ENCODE peak calls at places on chromosomes 1 and 21, in seven cellular contexts. L is colonic mucosa; C is GM10248; B is HEK293T; X is astrocyte of the spinal cord; R is stimulated activated CD8-positive, alpha-beta memory T cell treated with anti-CD3 and anti-CD28 coated beads, Interleukin-15, amount 100 ng/mL, for 4 hours; O is HuH-7.5. M is an unnamed sample.

GRCh38 chr1:207502726-207503125 is 6.8 kb downstream of the CR1 start:
- DNase-seq in O (no peak), X (no peak), C (no peak), B (no peak), R (no peak), L (no peak), M (no peak)

GRCh38 chr21:41247561-41247968 is 69.0 kb upstream of the FAM3B start:
- DNase-seq in B (no peak), R (no peak), C (no peak), X (peak), L (peak), O (no peak), M (peak)

GRCh38 chr1:154759196-154759595 is 110.9 kb downstream of the KCNN3 start:
- DNase-seq in C (no peak), B (no peak), O (no peak), X (no peak), L (no peak), R (peak), M (no peak)

GRCh38 chr1:22790232-22791008 is 79.8 kb downstream of the EPHB2 start:
- DNase-seq in B (no peak), X (no peak), O (no peak), L (peak), R (no peak), C (no peak), M (no peak)

GRCh38 chr1:48686159-48686558 is 90.5 kb downstream of the BEND5 start:
- DNase-seq in R (no peak), B (no peak), X (no peak), C (no peak), O (no peak), L (no peak), M (no peak)

GRCh38 chr1:223022641-223023473 is 120.2 kb downstream of the TLR5 start:
- DNase-seq in L (no peak), O (no peak), R (no peak), X (no peak), B (peak), C (no peak), M (no peak)

GRCh38 chr1:243287128-243287470 is 31.3 kb downstream of the SDCCAG8 start:
- DNase-seq in L (no peak), X (peak), O (no peak), C (no peak), B (no peak), R (no peak), M (no peak)

GRCh38 chr1:213570487-213570886 is 417.3 kb upstream of the PROX1 start:
- DNase-seq in C (no peak), L (no peak), O (no peak), R (no peak), X (no peak), B (no peak), M (no peak)

GRCh38 chr1:117674521-117675400 is 68.9 kb downstream of the TENT5C start:
- DNase-seq in B (peak), L (peak), O (peak), C (peak), X (no peak), R (no peak), M (peak)

GRCh38 chr1:47469405-47469759 is 31.5 kb downstream of the FOXD2 start:
- DNase-seq in X (no peak), B (no peak), C (no peak), L (no peak), O (no peak), R (no peak), M (no peak)

GRCh38 chr1:168691541-168691940 is 37.5 kb downstream of the DPT start:
- DNase-seq in O (no peak), L (no peak), X (no peak), B (no peak), R (no peak), C (no peak), M (no peak)